ENCODE peak calls at places on chromosomes 16 and 17, in six cellular contexts. One of them, this sample, is unnamed.
A peak's percentile ranks its signal among the peaks of the same experiment; 100 is the strongest.

GRCh38 chr16:30526137-30526822 is at the start of gene ZNF768:
- DNase-seq in activated CD8-positive, alpha-beta memory T cell treated with anti-CD3 and anti-CD28 coated beads for 4 hours: peak; percentile 13
- DNase-seq in Right ventricle myocardium superior: peak; percentile 65
- DNase-seq in ascending aorta: no peak
- DNase-seq in activated naive CD4-positive, alpha-beta T cell treated with anti-CD3 and anti-CD28 coated beads, Interleukin-2, amount 50 U/mL, for 16 hours: peak; percentile 31
- DNase-seq in left cardiac atrium: peak; percentile 70
- DNase-seq in this sample: no peak

GRCh38 chr17:79748296-79749099 is 17.8 kb downstream of the ENPP7 start:
- DNase-seq in activated CD8-positive, alpha-beta memory T cell treated with anti-CD3 and anti-CD28 coated beads for 4 hours: no peak
- DNase-seq in Right ventricle myocardium superior: no peak
- DNase-seq in ascending aorta: no peak
- DNase-seq in activated naive CD4-positive, alpha-beta T cell treated with anti-CD3 and anti-CD28 coated beads, Interleukin-2, amount 50 U/mL, for 16 hours: no peak
- DNase-seq in left cardiac atrium: no peak
- DNase-seq in this sample: no peak

GRCh38 chr16:12067714-12068401 is 91.3 kb downstream of the SNX29 start:
- DNase-seq in activated CD8-positive, alpha-beta memory T cell treated with anti-CD3 and anti-CD28 coated beads for 4 hours: peak; percentile 18
- DNase-seq in Right ventricle myocardium superior: peak; percentile 48
- DNase-seq in ascending aorta: peak; percentile 82
- DNase-seq in activated naive CD4-positive, alpha-beta T cell treated with anti-CD3 and anti-CD28 coated beads, Interleukin-2, amount 50 U/mL, for 16 hours: peak; percentile 33
- DNase-seq in left cardiac atrium: no peak
- DNase-seq in this sample: peak; percentile 71

GRCh38 chr16:995087-995486 is 13.5 kb downstream of the SOX8 start:
- DNase-seq in activated CD8-positive, alpha-beta memory T cell treated with anti-CD3 and anti-CD28 coated beads for 4 hours: no peak
- DNase-seq in Right ventricle myocardium superior: no peak
- DNase-seq in ascending aorta: no peak
- DNase-seq in activated naive CD4-positive, alpha-beta T cell treated with anti-CD3 and anti-CD28 coated beads, Interleukin-2, amount 50 U/mL, for 16 hours: no peak
- DNase-seq in left cardiac atrium: no peak
- DNase-seq in this sample: no peak

GRCh38 chr17:75265614-75266314 is 4.1 kb downstream of the MRPS7 start:
- DNase-seq in activated CD8-positive, alpha-beta memory T cell treated with anti-CD3 and anti-CD28 coated beads for 4 hours: no peak
- DNase-seq in Right ventricle myocardium superior: no peak
- DNase-seq in ascending aorta: no peak
- DNase-seq in activated naive CD4-positive, alpha-beta T cell treated with anti-CD3 and anti-CD28 coated beads, Interleukin-2, amount 50 U/mL, for 16 hours: no peak
- DNase-seq in left cardiac atrium: no peak
- DNase-seq in this sample: no peak

GRCh38 chr17:60327122-60327869 is 64.6 kb downstream of the USP32 start:
- DNase-seq in activated CD8-positive, alpha-beta memory T cell treated with anti-CD3 and anti-CD28 coated beads for 4 hours: no peak
- DNase-seq in Right ventricle myocardium superior: no peak
- DNase-seq in ascending aorta: no peak
- DNase-seq in activated naive CD4-positive, alpha-beta T cell treated with anti-CD3 and anti-CD28 coated beads, Interleukin-2, amount 50 U/mL, for 16 hours: no peak
- DNase-seq in left cardiac atrium: no peak
- DNase-seq in this sample: peak; percentile 78

GRCh38 chr17:57776366-57776765 is 31.3 kb upstream of the CCDC182 start:
- DNase-seq in activated CD8-positive, alpha-beta memory T cell treated with anti-CD3 and anti-CD28 coated beads for 4 hours: no peak
- DNase-seq in Right ventricle myocardium superior: no peak
- DNase-seq in ascending aorta: no peak
- DNase-seq in activated naive CD4-positive, alpha-beta T cell treated with anti-CD3 and anti-CD28 coated beads, Interleukin-2, amount 50 U/mL, for 16 hours: no peak
- DNase-seq in left cardiac atrium: no peak
- DNase-seq in this sample: no peak

GRCh38 chr17:19270951-19271611 is 33.9 kb downstream of the EPN2 start:
- DNase-seq in activated CD8-positive, alpha-beta memory T cell treated with anti-CD3 and anti-CD28 coated beads for 4 hours: no peak
- DNase-seq in Right ventricle myocardium superior: peak; percentile 69
- DNase-seq in ascending aorta: no peak
- DNase-seq in activated naive CD4-positive, alpha-beta T cell treated with anti-CD3 and anti-CD28 coated beads, Interleukin-2, amount 50 U/mL, for 16 hours: no peak
- DNase-seq in left cardiac atrium: peak; percentile 70
- DNase-seq in this sample: no peak

GRCh38 chr17:19904412-19904811 is 36.7 kb upstream of the ULK2 start:
- DNase-seq in activated CD8-positive, alpha-beta memory T cell treated with anti-CD3 and anti-CD28 coated beads for 4 hours: no peak
- DNase-seq in Right ventricle myocardium superior: no peak
- DNase-seq in ascending aorta: no peak
- DNase-seq in activated naive CD4-positive, alpha-beta T cell treated with anti-CD3 and anti-CD28 coated beads, Interleukin-2, amount 50 U/mL, for 16 hours: no peak
- DNase-seq in left cardiac atrium: no peak
- DNase-seq in this sample: no peak

This sample was measured in putamen.